ENCODE peak calls at places on chromosomes 7 and 10, in seven cellular contexts. E, Y, Z, C, U, D and T are unnamed samples.

GRCh38 chr7:10815546-10815945 is 158.1 kb upstream of the PHF14 start:
- DNase-seq in Y (no peak), D (no peak), Z (no peak), U (no peak), E (no peak), C (no peak), T (no peak)

GRCh38 chr7:30595461-30596042 is 874 bp downstream of the GARS1 start:
- DNase-seq in C (no peak), Z (no peak), Y (no peak), D (no peak), U (no peak), E (no peak), T (no peak)

GRCh38 chr10:66625709-66626590 is 299.9 kb upstream of the LRRTM3 start:
- DNase-seq in C (no peak), U (no peak), Y (no peak), E (no peak), D (no peak), Z (no peak), T (no peak)

GRCh38 chr7:139691253-139691781 is 86.5 kb downstream of the HIPK2 start:
- DNase-seq in C (no peak), D (no peak), Y (no peak), Z (no peak), E (peak), U (no peak), T (no peak)

GRCh38 chr7:75814407-75814947 is 871 bp upstream of the CCL24 start:
- DNase-seq in C (no peak), D (no peak), U (no peak), Z (no peak), E (no peak), Y (no peak), T (no peak)

GRCh38 chr10:51522858-51523257 is 176.5 kb downstream of the CSTF2T start:
- DNase-seq in C (no peak), D (no peak), U (no peak), Z (no peak), E (no peak), Y (no peak), T (no peak)

GRCh38 chr7:81515009-81515408 is 254.8 kb downstream of the HGF start:
- DNase-seq in E (no peak), Z (no peak), C (no peak), D (no peak), U (no peak), Y (no peak), T (no peak)

GRCh38 chr7:141441837-141442627 is 109.2 kb upstream of the AGK start:
- DNase-seq in D (peak), Y (no peak), Z (no peak), U (no peak), E (no peak), C (no peak), T (peak)

GRCh38 chr10:60572511-60573194 is 183.0 kb upstream of the ANK3 start:
- DNase-seq in E (no peak), Z (peak), Y (no peak), C (peak), U (no peak), D (peak), T (no peak)

GRCh38 chr7:157008206-157009169 is 2.0 kb downstream of the MNX1 start:
- DNase-seq in D (no peak), Z (no peak), Y (no peak), E (peak), C (no peak), U (no peak), T (no peak)

DNA sequence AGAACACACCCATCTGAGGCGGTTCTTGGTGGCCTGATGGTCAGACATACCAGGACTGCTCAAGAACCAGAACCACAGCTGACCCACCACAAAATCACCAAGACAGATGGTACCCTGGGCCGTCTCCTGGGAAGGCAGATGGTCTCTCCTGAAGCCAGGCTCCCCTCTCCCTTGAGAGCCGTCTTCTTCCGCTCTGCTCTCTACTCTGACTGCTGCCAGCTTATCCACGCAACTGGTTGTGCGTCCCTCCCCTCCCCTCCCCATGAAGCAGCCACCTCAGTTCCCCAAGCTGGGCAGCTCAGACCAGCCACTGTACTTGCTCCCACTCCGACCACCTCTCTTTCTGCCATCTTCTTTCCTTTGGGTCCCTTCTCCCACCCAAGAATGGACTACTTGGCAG is 14.0 kb downstream of the PDIA4 start:
- DNase-seq in D (no peak), E (no peak), U (no peak), Z (no peak), C (no peak), Y (no peak), T (no peak)
- H3K27ac ChIP-seq in D (no peak), E (no peak), U (no peak), Z (no peak), C (no peak), Y (no peak), T (no peak)

GRCh38 chr10:124741281-124741921 is 2.8 kb downstream of the FAM53B start:
- DNase-seq in C (peak), E (peak), D (peak), Z (peak), Y (peak), U (peak), T (no peak)
- H3K27ac ChIP-seq in C (no peak), E (peak), D (peak), Z (no peak), Y (no peak), U (peak), T (peak)

DNA sequence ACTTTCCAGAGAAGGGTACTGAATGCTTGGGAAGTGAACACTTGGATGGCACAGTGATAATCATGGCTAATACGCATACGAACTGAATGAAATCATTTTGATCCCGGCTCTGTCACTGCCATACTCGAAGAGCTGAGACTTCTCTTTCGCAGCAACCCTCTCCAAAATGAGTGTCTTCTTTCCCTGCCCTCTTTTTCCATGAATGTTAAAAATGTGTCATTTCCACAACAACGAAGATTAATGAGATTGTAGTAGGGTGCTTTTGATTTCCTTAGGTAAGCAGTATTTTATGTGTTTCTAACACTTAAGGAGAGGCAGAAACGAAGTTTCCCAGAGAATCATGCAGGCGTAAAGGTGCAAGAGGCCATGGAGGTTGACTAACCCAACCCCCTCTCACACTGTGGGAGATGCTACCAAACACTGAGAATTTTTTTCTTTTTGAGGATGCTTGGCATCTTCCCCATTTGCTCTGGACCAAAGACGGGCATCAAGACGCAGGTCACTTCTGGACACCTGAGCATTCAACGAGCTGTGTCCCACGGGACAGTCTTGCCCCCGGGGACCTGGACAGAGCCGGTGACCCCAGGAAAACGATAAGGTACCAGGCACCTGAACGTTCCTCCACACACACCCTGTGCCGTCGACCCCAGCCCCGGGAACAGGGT is 823 bp downstream of the COPG2 start:
- DNase-seq in U (no peak), Z (peak), Y (peak), C (no peak), D (no peak), E (no peak), T (no peak)
- H3K27ac ChIP-seq in U (peak), Z (no peak), Y (peak), C (no peak), D (peak), E (peak), T (no peak)

GRCh38 chr7:27641576-27642230 is 21.0 kb downstream of the HIBADH start:
- DNase-seq in D (no peak), U (no peak), Z (no peak), Y (peak), E (no peak), C (no peak), T (no peak)
- H3K27ac ChIP-seq in D (no peak), U (no peak), Z (no peak), Y (peak), E (peak), C (no peak), T (peak)